ENCODE peak calls at places on chromosomes 1 and 21, in seven cellular contexts. J, R, E, O, K, V and Q are unnamed samples.

GRCh38 chr21:42448683-42449082 is 45.0 kb downstream of the UBASH3A start:
- DNase-seq in K (no peak), E (no peak), V (no peak), J (no peak), R (no peak), O (no peak), Q (no peak)

GRCh38 chr1:157069596-157069995 is 24.1 kb upstream of the ARHGEF11 start:
- DNase-seq in K (no peak), R (no peak), J (no peak), O (no peak), E (no peak), V (no peak), Q (no peak)

GRCh38 chr1:95953005-95953404 is 719.0 kb downstream of the RWDD3 start:
- DNase-seq in O (peak), V (no peak), R (peak), J (no peak), E (peak), K (no peak), Q (no peak)

GRCh38 chr1:192793983-192794767 is 14.7 kb upstream of the RGS2 start:
- DNase-seq in K (no peak), J (no peak), V (no peak), R (no peak), E (peak), O (peak), Q (no peak)

GRCh38 chr1:11178021-11179015 is 10.8 kb upstream of the ANGPTL7 start:
- DNase-seq in R (peak), E (no peak), V (no peak), K (no peak), J (no peak), O (no peak), Q (no peak)

GRCh38 chr1:113283914-113284313 is 106.4 kb upstream of the MAGI3 start:
- DNase-seq in O (no peak), E (no peak), K (no peak), V (no peak), J (no peak), R (no peak), Q (no peak)

GRCh38 chr1:27506703-27507102 is 16.7 kb upstream of the WASF2 start:
- DNase-seq in V (no peak), J (no peak), R (no peak), K (peak), O (no peak), E (no peak), Q (no peak)

GRCh38 chr1:245687636-245688535 is 533.1 kb downstream of the KIF26B start:
- DNase-seq in O (no peak), J (no peak), K (no peak), V (no peak), R (peak), E (no peak), Q (no peak)

GRCh38 chr1:203871114-203871875 is 9.9 kb downstream of the SNRPE start:
- DNase-seq in R (peak), O (peak), V (no peak), K (no peak), E (peak), J (peak), Q (no peak)

GRCh38 chr1:167644551-167644950 is 14.5 kb downstream of the RCSD1 start:
- DNase-seq in K (no peak), V (no peak), R (no peak), O (no peak), J (no peak), E (no peak), Q (no peak)

GRCh38 chr1:218171302-218171893 is 113.7 kb upstream of the RRP15 start:
- DNase-seq in V (no peak), J (peak), K (no peak), R (peak), O (peak), E (peak), Q (no peak)

GRCh38 chr1:24089743-24090555 is 22.0 kb downstream of the MYOM3 start:
- DNase-seq in E (no peak), V (no peak), O (no peak), K (peak), J (no peak), R (no peak), Q (peak)